ENCODE peak calls at places on chromosomes 2 and 18, in six cellular contexts. One of them, this sample, is unnamed.

GRCh38 chr18:27996792-27997191 is 180.1 kb downstream of the CDH2 start:
- DNase-seq in MCF 10A: peak
- DNase-seq in thoracic aorta: no peak
- DNase-seq in Peyer's patch: no peak
- DNase-seq in progenitor cell of endocrine pancreas: no peak
- DNase-seq in kidney: no peak
- DNase-seq in this sample: no peak

GRCh38 chr2:28558421-28558820 is 62.6 kb downstream of the PLB1 start:
- DNase-seq in MCF 10A: no peak
- DNase-seq in thoracic aorta: no peak
- DNase-seq in Peyer's patch: no peak
- DNase-seq in progenitor cell of endocrine pancreas: no peak
- DNase-seq in kidney: no peak
- DNase-seq in this sample: no peak

GRCh38 chr2:7165736-7166135 is 248.5 kb downstream of the RNF144A start:
- DNase-seq in MCF 10A: no peak
- DNase-seq in thoracic aorta: no peak
- DNase-seq in Peyer's patch: no peak
- DNase-seq in progenitor cell of endocrine pancreas: no peak
- DNase-seq in kidney: no peak
- DNase-seq in this sample: no peak

GRCh38 chr2:202376460-202377307 is 557 bp downstream of the BMPR2 start:
- DNase-seq in MCF 10A: peak
- DNase-seq in thoracic aorta: no peak
- DNase-seq in Peyer's patch: peak
- DNase-seq in progenitor cell of endocrine pancreas: peak
- DNase-seq in kidney: peak
- DNase-seq in this sample: peak

GRCh38 chr2:222751821-222752719 is 80.6 kb downstream of the MOGAT1 start:
- DNase-seq in MCF 10A: no peak
- DNase-seq in thoracic aorta: no peak
- DNase-seq in Peyer's patch: no peak
- DNase-seq in progenitor cell of endocrine pancreas: no peak
- DNase-seq in kidney: no peak
- DNase-seq in this sample: no peak

GRCh38 chr2:43818761-43819160 is 19.9 kb downstream of the ABCG5 start:
- DNase-seq in MCF 10A: peak
- DNase-seq in thoracic aorta: no peak
- DNase-seq in Peyer's patch: no peak
- DNase-seq in progenitor cell of endocrine pancreas: no peak
- DNase-seq in kidney: no peak
- DNase-seq in this sample: no peak

GRCh38 chr18:75592527-75592926 is 165.0 kb upstream of the SMIM21 start:
- DNase-seq in MCF 10A: peak
- DNase-seq in thoracic aorta: no peak
- DNase-seq in Peyer's patch: no peak
- DNase-seq in progenitor cell of endocrine pancreas: no peak
- DNase-seq in kidney: no peak
- DNase-seq in this sample: no peak

GRCh38 chr2:105510761-105511669 is 112.2 kb upstream of the FHL2 start:
- DNase-seq in MCF 10A: peak
- DNase-seq in thoracic aorta: no peak
- DNase-seq in Peyer's patch: no peak
- DNase-seq in progenitor cell of endocrine pancreas: no peak
- DNase-seq in kidney: no peak
- DNase-seq in this sample: no peak

GRCh38 chr2:159600752-159601151 is 15.6 kb downstream of the BAZ2B start:
- DNase-seq in MCF 10A: peak
- DNase-seq in thoracic aorta: no peak
- DNase-seq in Peyer's patch: no peak
- DNase-seq in progenitor cell of endocrine pancreas: no peak
- DNase-seq in kidney: no peak
- DNase-seq in this sample: no peak

GRCh38 chr2:61905372-61906186 is at the start of gene COMMD1:
- DNase-seq in MCF 10A: peak
- DNase-seq in thoracic aorta: peak
- DNase-seq in Peyer's patch: peak
- DNase-seq in progenitor cell of endocrine pancreas: peak
- DNase-seq in kidney: peak
- DNase-seq in this sample: peak

GRCh38 chr2:220648628-220649027 is 923.5 kb downstream of the EPHA4 start:
- DNase-seq in MCF 10A: no peak
- DNase-seq in thoracic aorta: no peak
- DNase-seq in Peyer's patch: no peak
- DNase-seq in progenitor cell of endocrine pancreas: no peak
- DNase-seq in kidney: no peak
- DNase-seq in this sample: no peak

GRCh38 chr2:180690611-180691010 is 289.8 kb upstream of the UBE2E3 start:
- DNase-seq in MCF 10A: no peak
- DNase-seq in thoracic aorta: no peak
- DNase-seq in Peyer's patch: no peak
- DNase-seq in progenitor cell of endocrine pancreas: no peak
- DNase-seq in kidney: no peak
- DNase-seq in this sample: no peak

GRCh38 chr2:129729646-129730045 is 249.8 kb upstream of the RAB6C start:
- DNase-seq in MCF 10A: no peak
- DNase-seq in thoracic aorta: no peak
- DNase-seq in Peyer's patch: no peak
- DNase-seq in progenitor cell of endocrine pancreas: no peak
- DNase-seq in kidney: no peak
- DNase-seq in this sample: no peak

GRCh38 chr18:22465859-22466602 is 48.3 kb upstream of the CTAGE1 start:
- DNase-seq in MCF 10A: peak
- DNase-seq in thoracic aorta: peak
- DNase-seq in Peyer's patch: no peak
- DNase-seq in progenitor cell of endocrine pancreas: no peak
- DNase-seq in kidney: no peak
- DNase-seq in this sample: no peak

GRCh38 chr2:29430382-29431112 is 315.3 kb downstream of the CLIP4 start:
- DNase-seq in MCF 10A: no peak
- DNase-seq in thoracic aorta: no peak
- DNase-seq in Peyer's patch: no peak
- DNase-seq in progenitor cell of endocrine pancreas: no peak
- DNase-seq in kidney: no peak
- DNase-seq in this sample: no peak

GRCh38 chr2:157176602-157177001 is 80.9 kb upstream of the GALNT5 start:
- DNase-seq in MCF 10A: no peak
- DNase-seq in thoracic aorta: no peak
- DNase-seq in Peyer's patch: no peak
- DNase-seq in progenitor cell of endocrine pancreas: no peak
- DNase-seq in kidney: no peak
- DNase-seq in this sample: no peak

GRCh38 chr2:169073972-169074751 is 4.8 kb downstream of the DHRS9 start:
- DNase-seq in MCF 10A: no peak
- DNase-seq in thoracic aorta: no peak
- DNase-seq in Peyer's patch: no peak
- DNase-seq in progenitor cell of endocrine pancreas: no peak
- DNase-seq in kidney: no peak
- DNase-seq in this sample: no peak

GRCh38 chr2:37654932-37655331 is 16.5 kb downstream of the CDC42EP3 start:
- DNase-seq in MCF 10A: no peak
- DNase-seq in thoracic aorta: no peak
- DNase-seq in Peyer's patch: peak
- DNase-seq in progenitor cell of endocrine pancreas: no peak
- DNase-seq in kidney: no peak
- DNase-seq in this sample: peak

GRCh38 chr2:184067502-184067901 is 530.8 kb upstream of the ZNF804A start:
- DNase-seq in MCF 10A: peak
- DNase-seq in thoracic aorta: no peak
- DNase-seq in Peyer's patch: no peak
- DNase-seq in progenitor cell of endocrine pancreas: no peak
- DNase-seq in kidney: no peak
- DNase-seq in this sample: no peak

GRCh38 chr2:8319219-8319618 is 362.6 kb upstream of the ID2 start:
- DNase-seq in MCF 10A: peak
- DNase-seq in thoracic aorta: no peak
- DNase-seq in Peyer's patch: no peak
- DNase-seq in progenitor cell of endocrine pancreas: no peak
- DNase-seq in kidney: no peak
- DNase-seq in this sample: no peak

GRCh38 chr2:39725401-39725800 is 53.7 kb downstream of the THUMPD2 start:
- DNase-seq in MCF 10A: no peak
- DNase-seq in thoracic aorta: no peak
- DNase-seq in Peyer's patch: no peak
- DNase-seq in progenitor cell of endocrine pancreas: no peak
- DNase-seq in kidney: no peak
- DNase-seq in this sample: no peak

GRCh38 chr2:192559541-192560126 is 364.9 kb upstream of the TMEFF2 start:
- DNase-seq in MCF 10A: no peak
- DNase-seq in thoracic aorta: no peak
- DNase-seq in Peyer's patch: no peak
- DNase-seq in progenitor cell of endocrine pancreas: no peak
- DNase-seq in kidney: no peak
- DNase-seq in this sample: no peak

GRCh38 chr2:102258386-102259074 is 52.8 kb upstream of the IL1RL1 start:
- DNase-seq in MCF 10A: peak
- DNase-seq in thoracic aorta: no peak
- DNase-seq in Peyer's patch: no peak
- DNase-seq in progenitor cell of endocrine pancreas: no peak
- DNase-seq in kidney: no peak
- DNase-seq in this sample: no peak

GRCh38 chr2:180520816-180521595 is 459.4 kb upstream of the UBE2E3 start:
- DNase-seq in MCF 10A: peak
- DNase-seq in thoracic aorta: no peak
- DNase-seq in Peyer's patch: no peak
- DNase-seq in progenitor cell of endocrine pancreas: no peak
- DNase-seq in kidney: no peak
- DNase-seq in this sample: no peak

GRCh38 chr2:241763551-241764271 is 12.9 kb upstream of the GAL3ST2 start:
- DNase-seq in MCF 10A: no peak
- DNase-seq in thoracic aorta: no peak
- DNase-seq in Peyer's patch: no peak
- DNase-seq in progenitor cell of endocrine pancreas: no peak
- DNase-seq in kidney: no peak
- DNase-seq in this sample: no peak

GRCh38 chr2:240705204-240705781 is 13.6 kb downstream of the AQP12A start:
- DNase-seq in MCF 10A: no peak
- DNase-seq in thoracic aorta: no peak
- DNase-seq in Peyer's patch: no peak
- DNase-seq in progenitor cell of endocrine pancreas: no peak
- DNase-seq in kidney: peak
- DNase-seq in this sample: no peak

GRCh38 chr2:229821353-229821752 is 100.5 kb downstream of the TRIP12 start:
- DNase-seq in MCF 10A: no peak
- DNase-seq in thoracic aorta: no peak
- DNase-seq in Peyer's patch: no peak
- DNase-seq in progenitor cell of endocrine pancreas: no peak
- DNase-seq in kidney: no peak
- DNase-seq in this sample: no peak

GRCh38 chr2:229825476-229825875 is 96.3 kb downstream of the TRIP12 start:
- DNase-seq in MCF 10A: peak
- DNase-seq in thoracic aorta: no peak
- DNase-seq in Peyer's patch: no peak
- DNase-seq in progenitor cell of endocrine pancreas: no peak
- DNase-seq in kidney: no peak
- DNase-seq in this sample: no peak
- TF ChIP-seq CTCF in MCF 10A: no peak
- TF ChIP-seq CTCF in thoracic aorta: no peak
- TF ChIP-seq CTCF in Peyer's patch: no peak
- TF ChIP-seq CTCF in progenitor cell of endocrine pancreas: peak
- TF ChIP-seq CTCF in kidney: no peak
- TF ChIP-seq CTCF in this sample: no peak

DNA sequence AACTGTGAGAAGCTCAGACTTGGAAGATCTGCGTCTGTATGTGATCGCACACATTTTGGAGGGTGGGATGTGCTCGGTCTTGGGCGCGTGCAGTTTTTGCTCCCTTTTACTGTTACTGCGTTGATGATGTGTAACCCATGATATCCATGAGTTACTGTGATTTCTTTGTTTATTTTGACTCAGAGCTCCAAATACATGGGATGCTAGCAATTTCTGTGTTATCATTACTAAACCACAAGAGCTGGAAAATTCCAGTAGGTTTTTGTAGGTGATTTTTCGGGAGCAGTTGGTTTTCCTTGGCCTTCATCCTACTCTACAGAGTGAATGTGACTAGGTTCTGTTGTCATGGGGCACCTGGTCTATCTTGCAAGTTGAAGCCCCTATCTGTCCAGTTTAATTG is 124.2 kb downstream of the AGAP1 start:
- DNase-seq in MCF 10A: peak
- DNase-seq in thoracic aorta: no peak
- DNase-seq in Peyer's patch: no peak
- DNase-seq in progenitor cell of endocrine pancreas: no peak
- DNase-seq in kidney: no peak
- DNase-seq in this sample: no peak
- TF ChIP-seq CTCF in MCF 10A: no peak
- TF ChIP-seq CTCF in thoracic aorta: no peak
- TF ChIP-seq CTCF in Peyer's patch: no peak
- TF ChIP-seq CTCF in progenitor cell of endocrine pancreas: no peak
- TF ChIP-seq CTCF in kidney: no peak
- TF ChIP-seq CTCF in this sample: no peak

DNA sequence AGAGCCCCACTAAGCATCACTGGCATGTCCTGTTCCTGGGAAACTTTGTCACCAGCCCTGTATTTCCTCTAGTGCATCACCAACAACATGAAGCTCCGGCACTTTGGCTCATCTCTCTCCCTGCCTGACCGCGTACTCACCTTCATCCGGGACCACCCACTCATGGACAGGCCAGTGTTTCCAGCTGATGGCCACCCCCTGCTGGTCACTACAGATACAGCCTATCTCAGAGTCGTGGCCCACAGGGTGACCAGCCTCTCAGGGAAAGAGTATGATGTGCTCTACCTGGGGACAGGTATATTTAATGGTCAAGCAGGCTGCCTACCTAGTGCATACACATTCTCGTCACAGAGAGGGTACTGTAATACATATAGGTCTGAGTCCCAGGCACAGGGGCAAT is 21.0 kb downstream of the SEMA4F start:
- DNase-seq in MCF 10A: no peak
- DNase-seq in thoracic aorta: no peak
- DNase-seq in Peyer's patch: no peak
- DNase-seq in progenitor cell of endocrine pancreas: no peak
- DNase-seq in kidney: no peak
- DNase-seq in this sample: no peak
- TF ChIP-seq CTCF in MCF 10A: peak
- TF ChIP-seq CTCF in thoracic aorta: no peak
- TF ChIP-seq CTCF in Peyer's patch: no peak
- TF ChIP-seq CTCF in progenitor cell of endocrine pancreas: peak
- TF ChIP-seq CTCF in kidney: no peak
- TF ChIP-seq CTCF in this sample: no peak

GRCh38 chr2:48482774-48483173 is 47.2 kb upstream of the STON1 start:
- DNase-seq in MCF 10A: peak
- DNase-seq in thoracic aorta: no peak
- DNase-seq in Peyer's patch: no peak
- DNase-seq in progenitor cell of endocrine pancreas: no peak
- DNase-seq in kidney: no peak
- DNase-seq in this sample: no peak

GRCh38 chr2:48483506-48483905 is 46.4 kb upstream of the STON1 start:
- DNase-seq in MCF 10A: no peak
- DNase-seq in thoracic aorta: peak
- DNase-seq in Peyer's patch: no peak
- DNase-seq in progenitor cell of endocrine pancreas: no peak
- DNase-seq in kidney: no peak
- DNase-seq in this sample: no peak

GRCh38 chr2:48480526-48480925 is 49.4 kb upstream of the STON1 start:
- DNase-seq in MCF 10A: no peak
- DNase-seq in thoracic aorta: no peak
- DNase-seq in Peyer's patch: no peak
- DNase-seq in progenitor cell of endocrine pancreas: no peak
- DNase-seq in kidney: no peak
- DNase-seq in this sample: no peak

GRCh38 chr2:48482313-48482712 is 47.6 kb upstream of the STON1 start:
- DNase-seq in MCF 10A: peak
- DNase-seq in thoracic aorta: no peak
- DNase-seq in Peyer's patch: no peak
- DNase-seq in progenitor cell of endocrine pancreas: no peak
- DNase-seq in kidney: no peak
- DNase-seq in this sample: no peak

GRCh38 chr2:48479923-48480322 is 50.0 kb upstream of the STON1 start:
- DNase-seq in MCF 10A: no peak
- DNase-seq in thoracic aorta: no peak
- DNase-seq in Peyer's patch: no peak
- DNase-seq in progenitor cell of endocrine pancreas: no peak
- DNase-seq in kidney: no peak
- DNase-seq in this sample: no peak
- TF ChIP-seq CTCF in MCF 10A: no peak
- TF ChIP-seq CTCF in thoracic aorta: no peak
- TF ChIP-seq CTCF in Peyer's patch: no peak
- TF ChIP-seq CTCF in progenitor cell of endocrine pancreas: no peak
- TF ChIP-seq CTCF in kidney: no peak
- TF ChIP-seq CTCF in this sample: no peak